ENCODE peak calls at places on chromosomes 12 and 14, in five cellular contexts. J is brain microvascular endothelial cell; E is GDM1; C is activated CD4-positive, alpha-beta T cell treated with anti-CD3 and anti-CD28 coated beads for 36 hours; D is SW480. Q is an unnamed sample.

GRCh38 chr12:52018448-52019122 is 11.8 kb downstream of the TAMALIN start:
- DNase-seq in J (no peak), E (no peak), D (no peak), C (no peak), Q (no peak)

GRCh38 chr12:111454716-111455447 is 49.2 kb downstream of the SH2B3 start:
- DNase-seq in C (no peak), D (no peak), J (no peak), E (no peak), Q (no peak)

GRCh38 chr12:122064780-122065588 is 13.6 kb upstream of the MLXIP start:
- DNase-seq in J (peak), E (peak), C (no peak), D (peak), Q (peak)

GRCh38 chr14:104676130-104676693 is 13.2 kb upstream of the INF2 start:
- DNase-seq in E (no peak), D (no peak), J (no peak), C (no peak), Q (no peak)

GRCh38 chr12:91877461-91878230 is 268.0 kb downstream of the BTG1 start:
- DNase-seq in J (no peak), D (no peak), E (no peak), C (peak), Q (no peak)

GRCh38 chr14:63713765-63714164 is 14.1 kb downstream of the SGPP1 start:
- DNase-seq in E (no peak), C (no peak), J (peak), D (no peak), Q (no peak)

GRCh38 chr12:95966287-95966870 is 23.2 kb downstream of the AMDHD1 start:
- DNase-seq in D (no peak), E (no peak), C (no peak), J (no peak), Q (no peak)

GRCh38 chr12:10140001-10140400 is 10.0 kb upstream of the CLEC7A start:
- DNase-seq in J (peak), D (peak), C (peak), E (peak), Q (peak)